ENCODE peak calls at places on chromosomes 4 and X, in ten cellular contexts. J is right atrium auricular region, G is nephron progenitor cell, B is hypothalamus, Q is Ammon's horn, O is mesendoderm, M is osteocyte, N is fibroblast of mammary gland, Z is ELR, D is pons. P is an unnamed sample.

GRCh38 chr4:182874946-182875345 is 42.2 kb downstream of the DCTD start:
- DNase-seq in Q (no peak), M (no peak), J (no peak), B (no peak), G (no peak), Z (no peak), D (no peak), N (no peak), O (no peak), P (no peak)

GRCh38 chrX:39813631-39814246 is 284.0 kb downstream of the BCOR start:
- DNase-seq in Z (peak; percentile 19), G (no peak), O (no peak), D (peak; percentile 39), J (peak; percentile 90), N (peak; percentile 87), B (peak; percentile 53), M (no peak), Q (peak; percentile 72), P (no peak)

GRCh38 chr4:14898989-14899388 is 103.3 kb upstream of the CPEB2 start:
- DNase-seq in O (no peak), G (no peak), B (no peak), M (no peak), Z (no peak), Q (no peak), J (no peak), N (no peak), D (no peak), P (no peak)

GRCh38 chr4:16642897-16643296 is 255.5 kb downstream of the LDB2 start:
- DNase-seq in N (peak; percentile 26), J (no peak), O (no peak), Z (peak; percentile 40), B (peak; percentile 48), D (peak; percentile 53), Q (peak; percentile 51), M (no peak), G (no peak), P (no peak)

GRCh38 chr4:122007016-122007415 is 55.2 kb upstream of the TRPC3 start:
- DNase-seq in D (no peak), M (no peak), Q (no peak), N (no peak), G (no peak), Z (no peak), B (no peak), J (no peak), O (no peak), P (no peak)

GRCh38 chr4:186805020-186805820 is 81.6 kb upstream of the FAT1 start:
- DNase-seq in O (no peak), Q (no peak), N (no peak), J (no peak), D (no peak), M (no peak), G (no peak), B (no peak), Z (no peak), P (no peak)

GRCh38 chr4:162985131-162985530 is 181.6 kb downstream of the NAF1 start:
- DNase-seq in D (no peak), Z (no peak), M (no peak), N (no peak), Q (no peak), B (no peak), J (no peak), O (no peak), G (no peak), P (no peak)

GRCh38 chr4:187547281-187547680 is 448.3 kb upstream of the ZFP42 start:
- DNase-seq in O (no peak), J (no peak), Q (no peak), M (no peak), G (no peak), B (no peak), N (no peak), D (no peak), Z (no peak), P (no peak)

GRCh38 chr4:78951862-78952472 is 12.7 kb upstream of the PAQR3 start:
- DNase-seq in D (peak; percentile 77), Z (peak; percentile 52), M (no peak), N (peak; percentile 60), B (peak; percentile 32), Q (peak; percentile 81), G (peak; percentile 36), J (no peak), O (peak; percentile 38), P (peak; percentile 5)

GRCh38 chrX:122866527-122866926 is 317.6 kb upstream of the GRIA3 start:
- DNase-seq in Q (no peak), N (peak; percentile 85), O (no peak), Z (peak; percentile 32), M (no peak), G (no peak), J (no peak), B (no peak), D (no peak), P (no peak)

GRCh38 chr4:7693711-7694110 is 245.9 kb downstream of the AFAP1 start:
- DNase-seq in O (no peak), D (no peak), J (no peak), Z (no peak), M (no peak), Q (no peak), G (no peak), N (no peak), B (no peak), P (no peak)

GRCh38 chrX:151396827-151397740 is at the start of gene VMA21:
- DNase-seq in O (peak; percentile 86), Z (peak; percentile 82), D (peak; percentile 36), Q (peak; percentile 75), M (peak; percentile 95), J (peak; percentile 85), B (peak; percentile 86), G (peak; percentile 76), N (peak; percentile 80), P (peak; percentile 68)

GRCh38 chr4:9825049-9825448 is 43.6 kb downstream of the DRD5 start:
- DNase-seq in B (no peak), D (no peak), O (no peak), M (no peak), G (no peak), Z (no peak), N (no peak), Q (no peak), J (no peak), P (no peak)

GRCh38 chr4:15368906-15369305 is 58.9 kb upstream of the C1QTNF7 start:
- DNase-seq in N (peak; percentile 70), G (no peak), J (no peak), M (no peak), Q (no peak), Z (peak; percentile 25), D (no peak), B (no peak), O (no peak), P (no peak)

GRCh38 chr4:965766-966134 is 7.6 kb downstream of the DGKQ start:
- DNase-seq in D (no peak), B (no peak), O (no peak), N (no peak), J (no peak), M (no peak), Q (no peak), Z (no peak), G (no peak), P (no peak)

GRCh38 chr4:39961311-39961877 is 16.3 kb downstream of the PDS5A start:
- DNase-seq in D (no peak), M (no peak), J (no peak), Z (no peak), O (no peak), G (no peak), N (no peak), Q (no peak), B (no peak), P (no peak)

GRCh38 chr4:175616287-175616686 is 195.8 kb downstream of the GPM6A start:
- DNase-seq in D (no peak), Z (no peak), N (no peak), B (no peak), J (no peak), M (no peak), G (no peak), Q (no peak), O (no peak), P (no peak)

GRCh38 chrX:129786210-129786651 is 6.5 kb downstream of the SASH3 start:
- DNase-seq in B (no peak), M (no peak), J (no peak), D (peak; percentile 40), G (no peak), O (no peak), Q (peak; percentile 32), N (no peak), Z (no peak), P (no peak)

GRCh38 chrX:148537556-148538182 is 37.3 kb downstream of the AFF2 start:
- DNase-seq in O (peak; percentile 20), N (no peak), Q (no peak), Z (no peak), J (no peak), G (no peak), D (no peak), M (no peak), B (no peak), P (no peak)

GRCh38 chr4:180926277-180926676 is 1316.9 kb upstream of the TENM3 start:
- DNase-seq in Z (no peak), N (no peak), Q (no peak), O (no peak), B (no peak), J (no peak), M (no peak), D (no peak), G (no peak), P (no peak)

GRCh38 chrX:109709129-109709631 is 23.9 kb downstream of the ACSL4 start:
- DNase-seq in D (no peak), G (peak; percentile 29), N (peak; percentile 64), M (no peak), Z (peak; percentile 57), O (peak; percentile 2), Q (no peak), J (no peak), B (no peak), P (no peak)

GRCh38 chrX:43882294-43882681 is at the start of gene MAOB:
- DNase-seq in B (peak; percentile 47), M (no peak), Q (peak; percentile 12), N (peak; percentile 2), O (peak; percentile 38), Z (no peak), G (peak; percentile 61), J (no peak), D (no peak), P (no peak)

GRCh38 chr4:78468272-78468671 is 83.3 kb upstream of the ANXA3 start:
- DNase-seq in M (no peak), D (no peak), G (no peak), B (no peak), N (no peak), J (no peak), Q (no peak), O (no peak), Z (no peak), P (no peak)

GRCh38 chr4:140152015-140152703 is 1.8 kb downstream of the MAML3 start:
- DNase-seq in M (peak; percentile 85), Z (peak; percentile 72), N (no peak), D (no peak), Q (peak; percentile 42), B (peak; percentile 80), G (peak; percentile 50), J (peak; percentile 75), O (peak; percentile 71), P (peak; percentile 66)

GRCh38 chr4:117983541-117984451 is 50.5 kb upstream of the NDST3 start:
- DNase-seq in N (no peak), Q (no peak), D (no peak), G (no peak), M (no peak), O (no peak), J (no peak), Z (peak; percentile 63), B (no peak), P (no peak)

GRCh38 chr4:176320976-176321361 is 1.2 kb downstream of the SPCS3 start:
- DNase-seq in O (no peak), Z (peak; percentile 15), B (no peak), J (no peak), M (no peak), G (no peak), N (peak; percentile 22), D (no peak), Q (no peak), P (no peak)

GRCh38 chr4:73989031-73989430 is 1.0 kb upstream of the PPBP start:
- DNase-seq in M (no peak), Z (no peak), D (no peak), O (no peak), J (no peak), G (no peak), N (no peak), Q (no peak), B (no peak), P (no peak)

GRCh38 chr4:9859774-9860173 is 78.3 kb downstream of the DRD5 start:
- DNase-seq in G (no peak), N (no peak), O (no peak), D (peak; percentile 25), J (no peak), M (no peak), Z (no peak), Q (no peak), B (no peak), P (no peak)